ENCODE peak calls at places on chromosomes 4 and X, in four cellular contexts. J, A, K and M are unnamed samples.

GRCh38 chr4:128275351-128275750 is 12.3 kb downstream of the PGRMC2 start:
- DNase-seq in A (no peak), K (no peak), J (no peak), M (no peak)

GRCh38 chr4:39353478-39354177 is 12.5 kb downstream of the RFC1 start:
- DNase-seq in K (peak), J (no peak), A (peak), M (no peak)

GRCh38 chr4:24809376-24809775 is 14.0 kb downstream of the SOD3 start:
- DNase-seq in K (no peak), J (no peak), A (no peak), M (no peak)

GRCh38 chr4:74364649-74365491 is at the start of gene EREG:
- DNase-seq in A (no peak), J (peak), K (peak), M (no peak)

GRCh38 chr4:2183394-2183793 is 58.5 kb downstream of the HAUS3 start:
- DNase-seq in K (no peak), J (no peak), A (no peak), M (no peak)

GRCh38 chr4:162782778-162783507 is 383.7 kb downstream of the NAF1 start:
- DNase-seq in K (no peak), A (no peak), J (no peak), M (no peak)

GRCh38 chr4:120773641-120774040 is 148.9 kb downstream of the PRDM5 start:
- DNase-seq in J (no peak), A (no peak), K (no peak), M (no peak)

GRCh38 chrX:45758319-45758718 is 557.6 kb upstream of the DIPK2B start:
- DNase-seq in J (no peak), A (peak), K (peak), M (no peak)

GRCh38 chrX:110750526-110751189 is 45.0 kb downstream of the CHRDL1 start:
- DNase-seq in K (no peak), J (no peak), A (no peak), M (no peak)

GRCh38 chr4:139607302-139608060 is 51.5 kb upstream of the SETD7 start:
- DNase-seq in A (no peak), J (no peak), K (no peak), M (peak)

GRCh38 chr4:140740422-140740821 is 15.8 kb downstream of the TBC1D9 start:
- DNase-seq in K (no peak), A (no peak), J (no peak), M (no peak)

GRCh38 chr4:7419961-7420660 is 14.6 kb downstream of the PSAPL1 start:
- DNase-seq in A (no peak), J (no peak), K (no peak), M (no peak)

GRCh38 chr4:38871593-38871992 is 4.0 kb downstream of the FAM114A1 start:
- DNase-seq in K (no peak), J (no peak), A (no peak), M (no peak)

GRCh38 chr4:57172065-57172464 is 61.9 kb upstream of the IGFBP7 start:
- DNase-seq in J (no peak), K (no peak), A (no peak), M (no peak)

GRCh38 chr4:157804986-157805385 is 367.8 kb downstream of the GASK1B start:
- DNase-seq in A (no peak), J (no peak), K (no peak), M (no peak)

GRCh38 chr4:127656047-127656680 is 23.4 kb downstream of the INTU start:
- DNase-seq in A (no peak), K (no peak), J (no peak), M (no peak)

GRCh38 chrX:141301017-141301416 is 58.7 kb upstream of the SPANXC start:
- DNase-seq in J (no peak), A (no peak), K (no peak), M (no peak)

GRCh38 chr4:137203601-137204000 is 328.7 kb downstream of the PCDH18 start:
- DNase-seq in K (no peak), J (no peak), A (no peak), M (peak)

GRCh38 chr4:17680559-17680958 is 66.1 kb downstream of the MED28 start:
- DNase-seq in K (no peak), J (no peak), A (no peak), M (no peak)

GRCh38 chr4:55029838-55030503 is 95.4 kb downstream of the KDR start:
- DNase-seq in K (no peak), A (no peak), J (peak), M (no peak)

GRCh38 chr4:100109921-100110320 is 80.3 kb downstream of the DDIT4L start:
- DNase-seq in K (no peak), A (no peak), J (no peak), M (no peak)

GRCh38 chr4:119659576-119659975 is 31.0 kb upstream of the PDE5A start:
- DNase-seq in J (no peak), A (no peak), K (no peak), M (no peak)

GRCh38 chr4:38923746-38924145 is 56.1 kb downstream of the FAM114A1 start:
- DNase-seq in A (no peak), J (no peak), K (no peak), M (no peak)

GRCh38 chr4:3514806-3515421 is 17.3 kb downstream of the LRPAP1 start:
- DNase-seq in A (no peak), J (no peak), K (no peak), M (no peak)

GRCh38 chrX:136598631-136599030 is 49.3 kb upstream of the CD40LG start:
- DNase-seq in J (no peak), K (no peak), A (no peak), M (no peak)

GRCh38 chr4:128863314-128864075 is 54.0 kb downstream of the JADE1 start:
- DNase-seq in K (peak), A (peak), J (peak), M (peak)

GRCh38 chr4:142567199-142567598 is 278.9 kb downstream of the INPP4B start:
- DNase-seq in J (no peak), K (peak), A (no peak), M (peak)

GRCh38 chr4:40422309-40422708 is 87.2 kb downstream of the CHRNA9 start:
- DNase-seq in K (no peak), J (no peak), A (no peak), M (no peak)

GRCh38 chr4:118920247-118920646 is 31.6 kb downstream of the SYNPO2 start:
- DNase-seq in A (no peak), K (no peak), J (no peak), M (no peak)

GRCh38 chrX:115531818-115532403 is 29.1 kb upstream of the PLS3 start:
- DNase-seq in K (no peak), A (no peak), J (no peak), M (no peak)

GRCh38 chrX:2707334-2707760 is 16.3 kb downstream of the CD99 start:
- DNase-seq in J (peak), A (peak), K (peak), M (no peak)

GRCh38 chr4:93710101-93710846 is 118.3 kb upstream of the ATOH1 start:
- DNase-seq in K (no peak), A (no peak), J (peak), M (no peak)

GRCh38 chrX:12153741-12154140 is 15.5 kb downstream of the FRMPD4 start:
- DNase-seq in A (no peak), K (no peak), J (no peak), M (no peak)